ENCODE peak calls at places on chromosomes 4 and X, in eight cellular contexts. B is H1, L is SK-N-SH, F is HepG2, E is HCT116, D is K562, T is endothelial cell of umbilical vein, H is GM12878. K is an unnamed sample.

GRCh38 chrX:1086444-1087409 is 125.7 kb downstream of the CRLF2 start:
- DNase-seq in B (no peak), L (no peak), F (no peak), E (peak), D (no peak), T (no peak), H (no peak), K (no peak)

GRCh38 chr4:106365613-106366012 is 3.0 kb downstream of the GIMD1 start:
- DNase-seq in B (no peak), L (no peak), F (peak), E (no peak), D (no peak), T (peak), H (no peak), K (no peak)

GRCh38 chr4:82519072-82519471 is 42.7 kb downstream of the TMEM150C start:
- DNase-seq in B (no peak), L (no peak), F (no peak), E (no peak), D (no peak), T (peak), H (no peak), K (no peak)

GRCh38 chr4:77219266-77219665 is 62.3 kb downstream of the CCNG2 start:
- DNase-seq in B (no peak), L (no peak), F (no peak), E (no peak), D (no peak), T (no peak), H (no peak), K (no peak)

GRCh38 chr4:100294356-100294755 is 104.1 kb upstream of the DDIT4L start:
- DNase-seq in B (no peak), L (no peak), F (no peak), E (no peak), D (no peak), T (no peak), H (no peak), K (no peak)

GRCh38 chr4:125020089-125021034 is 294.4 kb upstream of the FAT4 start:
- DNase-seq in B (no peak), L (no peak), F (no peak), E (no peak), D (no peak), T (no peak), H (no peak), K (no peak)

GRCh38 chrX:27890611-27891010 is 82.8 kb downstream of the MAGEB10 start:
- DNase-seq in B (no peak), L (no peak), F (no peak), E (peak), D (no peak), T (peak), H (no peak), K (no peak)

GRCh38 chrX:15815779-15816452 is 25.6 kb downstream of the ZRSR2 start:
- DNase-seq in B (no peak), L (peak), F (peak), E (peak), D (peak), T (peak), H (peak), K (peak)

GRCh38 chrX:53072418-53073114 is 9.6 kb upstream of the TSPYL2 start:
- DNase-seq in B (no peak), L (no peak), F (no peak), E (no peak), D (no peak), T (no peak), H (no peak), K (no peak)

GRCh38 chrX:74535633-74536141 is 78.7 kb downstream of the RLIM start:
- DNase-seq in B (no peak), L (peak), F (peak), E (no peak), D (peak), T (peak), H (no peak), K (peak)

GRCh38 chr4:3513807-3514206 is 18.4 kb downstream of the LRPAP1 start:
- DNase-seq in B (no peak), L (no peak), F (no peak), E (no peak), D (no peak), T (no peak), H (no peak), K (no peak)

GRCh38 chrX:110286126-110286525 is 31.8 kb downstream of the AMMECR1 start:
- DNase-seq in B (no peak), L (no peak), F (no peak), E (peak), D (no peak), T (no peak), H (no peak), K (no peak)

GRCh38 chr4:2733001-2733843 is 22.9 kb downstream of the TNIP2 start:
- DNase-seq in B (no peak), L (no peak), F (peak), E (no peak), D (no peak), T (no peak), H (no peak), K (no peak)

GRCh38 chr4:139920552-139920951 is 233.4 kb downstream of the MAML3 start:
- DNase-seq in B (no peak), L (no peak), F (no peak), E (no peak), D (no peak), T (no peak), H (no peak), K (no peak)

GRCh38 chrX:16466640-16467432 is 183.1 kb upstream of the S100G start:
- DNase-seq in B (no peak), L (no peak), F (no peak), E (no peak), D (no peak), T (no peak), H (no peak), K (no peak)

GRCh38 chr4:14580061-14580460 is 422.2 kb upstream of the CPEB2 start:
- DNase-seq in B (no peak), L (no peak), F (no peak), E (no peak), D (no peak), T (no peak), H (no peak), K (no peak)

GRCh38 chrX:46913710-46914109 is 1.5 kb downstream of the JADE3 start:
- DNase-seq in B (no peak), L (peak), F (peak), E (no peak), D (no peak), T (peak), H (no peak), K (peak)

GRCh38 chr4:26458104-26458503 is 32.2 kb downstream of the CCKAR start:
- DNase-seq in B (no peak), L (no peak), F (no peak), E (no peak), D (no peak), T (no peak), H (no peak), K (no peak)

GRCh38 chr4:55098805-55099204 is 26.6 kb downstream of the KDR start:
- DNase-seq in B (no peak), L (no peak), F (no peak), E (no peak), D (no peak), T (no peak), H (no peak), K (no peak)

GRCh38 chr4:179398414-179398813 is 1956.2 kb upstream of the AGA start:
- DNase-seq in B (no peak), L (no peak), F (no peak), E (no peak), D (no peak), T (no peak), H (no peak), K (no peak)

GRCh38 chrX:155857561-155857960 is 23.6 kb upstream of the VAMP7 start:
- DNase-seq in B (no peak), L (peak), F (no peak), E (no peak), D (no peak), T (no peak), H (no peak), K (peak)

GRCh38 chr4:152154433-152154832 is 381.5 kb downstream of the FBXW7 start:
- DNase-seq in B (no peak), L (no peak), F (no peak), E (no peak), D (no peak), T (no peak), H (no peak), K (no peak)

GRCh38 chr4:73257242-73257994 is 1.2 kb downstream of the ANKRD17 start:
- DNase-seq in B (no peak), L (peak), F (peak), E (peak), D (peak), T (peak), H (no peak), K (peak)

GRCh38 chr4:10074767-10075105 is 41.9 kb downstream of the WDR1 start:
- DNase-seq in B (no peak), L (no peak), F (no peak), E (no peak), D (peak), T (peak), H (no peak), K (peak)

GRCh38 chr4:98747659-98748091 is 89.3 kb upstream of the TSPAN5 start:
- DNase-seq in B (no peak), L (no peak), F (no peak), E (peak), D (no peak), T (peak), H (no peak), K (peak)
- H2AFZ ChIP-seq in B (peak), L (no peak), F (no peak), E (peak), D (peak), T (peak), H (no peak), K (peak)

DNA sequence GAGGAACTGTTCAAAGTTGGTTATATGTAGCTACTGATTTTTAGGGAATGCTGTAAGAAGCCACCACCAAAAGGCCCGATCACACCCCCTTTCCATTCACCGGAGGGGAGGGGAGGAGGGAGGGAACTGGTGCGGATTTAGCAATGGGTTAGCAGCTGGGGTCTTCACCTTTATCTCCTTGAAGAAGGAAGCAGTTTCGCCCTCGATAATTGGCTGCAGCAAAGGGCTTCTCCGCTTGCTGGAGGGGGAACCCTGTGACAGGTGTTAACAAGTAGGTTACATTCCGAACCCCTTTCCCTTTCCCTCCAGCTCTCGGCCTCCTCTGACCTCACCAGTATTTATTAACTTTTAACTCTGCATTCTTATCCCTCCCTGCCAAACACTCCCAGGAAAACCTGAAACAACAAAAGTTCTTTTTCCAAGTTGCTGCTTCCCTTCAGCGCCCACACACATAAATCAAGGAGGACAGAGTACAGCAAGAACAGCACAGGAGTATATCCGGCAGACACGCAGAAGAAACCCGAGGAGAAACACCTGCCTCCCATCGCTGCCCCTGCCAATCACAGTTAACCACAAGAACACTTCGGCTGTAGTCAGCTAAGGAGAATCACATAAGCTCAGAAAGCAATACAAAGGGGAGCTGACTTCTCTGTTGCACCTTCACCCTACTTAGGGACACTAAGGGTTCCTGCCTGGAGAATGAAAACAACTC is 39.8 kb upstream of the NAP1L5 start:
- DNase-seq in B (no peak), L (no peak), F (no peak), E (no peak), D (no peak), T (peak), H (peak), K (peak)
- TF ChIP-seq POLR2AphosphoS5 in B (no peak), L (no peak), F (no peak), E (no peak), D (no peak), T (no peak), H (no peak), K (no peak)

GRCh38 chrX:128517691-128518090 is 465.5 kb upstream of the ACTRT1 start:
- DNase-seq in B (no peak), L (no peak), F (no peak), E (no peak), D (no peak), T (no peak), H (no peak), K (no peak)

DNA sequence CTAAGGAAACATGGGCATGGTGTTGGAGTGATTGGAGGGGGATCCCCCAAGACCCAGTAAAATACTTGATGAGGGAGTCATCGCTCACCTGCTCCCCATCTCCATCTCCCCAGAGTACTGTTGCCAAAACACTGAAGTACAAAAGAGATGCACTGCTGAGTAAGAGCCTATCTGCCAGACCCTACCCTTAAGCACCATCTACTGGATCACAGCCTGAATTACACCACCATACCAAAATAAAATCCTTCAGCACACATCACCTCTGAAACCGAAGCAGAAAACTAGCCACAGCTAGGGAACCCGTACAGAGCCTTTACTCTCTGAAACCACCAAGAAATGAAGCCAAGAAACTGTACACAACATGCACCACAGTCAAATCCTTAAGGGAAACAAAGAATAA is 466.3 kb upstream of the ACTRT1 start:
- DNase-seq in B (no peak), L (peak), F (peak), E (no peak), D (no peak), T (peak), H (no peak), K (peak)
- H2AFZ ChIP-seq in B (no peak), L (no peak), F (no peak), E (no peak), D (no peak), T (no peak), H (no peak), K (no peak)

DNA sequence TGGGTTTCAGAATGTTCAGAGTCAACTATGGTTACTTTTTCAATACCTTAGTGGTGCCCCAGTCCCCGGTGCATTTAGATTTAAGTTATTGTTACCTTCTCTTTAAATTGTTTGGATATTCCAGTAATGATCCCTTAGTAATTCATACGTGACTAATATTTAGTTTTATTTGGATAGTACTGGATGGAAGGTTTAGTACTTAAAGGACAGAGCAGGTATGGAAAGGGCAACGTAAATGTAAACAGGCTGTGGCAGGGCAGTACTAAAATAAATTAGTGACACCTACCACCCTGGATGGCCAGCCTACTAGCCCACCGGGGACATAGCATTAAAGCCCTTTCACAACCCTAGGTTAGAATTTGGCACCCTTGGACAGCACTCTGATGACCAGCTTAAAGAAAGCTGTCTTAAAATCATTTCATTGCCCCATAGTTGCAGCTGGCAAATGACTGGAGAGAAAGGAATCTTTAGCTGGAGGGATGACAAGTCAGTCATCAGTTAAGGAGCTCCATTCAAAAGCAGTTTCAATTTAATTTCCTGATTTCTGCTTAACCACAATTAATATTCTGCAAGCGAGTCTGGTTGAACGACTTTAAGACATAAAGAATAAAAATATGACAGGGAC is 16.4 kb downstream of the PLP1 start:
- DNase-seq in B (no peak), L (no peak), F (no peak), E (no peak), D (no peak), T (no peak), H (no peak), K (no peak)
- TF ChIP-seq POLR2AphosphoS5 in B (no peak), L (peak), F (no peak), E (no peak), D (no peak), T (no peak), H (no peak), K (no peak)